ENCODE peak calls at places on chromosomes 3 and 15, in eight cellular contexts. V is AG08395; C is activated B cell treated with CpG ODN at 0.5 μM for 24 hours; Y is GM13976; R is Calu3; L is RPMI7951; D is naive thymus-derived CD4-positive, alpha-beta T cell; S is IMR-90. I is an unnamed sample.
A peak's percentile ranks its signal among the peaks of the same experiment; 100 is the strongest.

GRCh38 chr15:88243895-88244787 is 12.4 kb downstream of the NTRK3 start:
- DNase-seq in V (peak; percentile 48), C (no peak), Y (peak; percentile 55), R (peak; percentile 41), L (peak; percentile 56), D (no peak), S (peak; percentile 13), I (no peak)

GRCh38 chr3:141930801-141931200 is 54.4 kb downstream of the ATP1B3 start:
- DNase-seq in V (no peak), C (no peak), Y (peak; percentile 16), R (no peak), L (no peak), D (peak; percentile 18), S (no peak), I (no peak)

GRCh38 chr3:155149494-155149893 is 69.4 kb downstream of the MME start:
- DNase-seq in V (no peak), C (no peak), Y (no peak), R (no peak), L (no peak), D (no peak), S (no peak), I (no peak)

GRCh38 chr3:99712291-99712954 is 74.0 kb downstream of the COL8A1 start:
- DNase-seq in V (no peak), C (no peak), Y (no peak), R (no peak), L (no peak), D (no peak), S (no peak), I (no peak)

GRCh38 chr3:3800685-3801509 is 1.7 kb downstream of the LRRN1 start:
- DNase-seq in V (no peak), C (no peak), Y (peak; percentile 22), R (peak; percentile 22), L (no peak), D (no peak), S (no peak), I (no peak)

GRCh38 chr15:66842710-66843441 is 140.8 kb downstream of the SMAD6 start:
- DNase-seq in V (peak; percentile 74), C (no peak), Y (no peak), R (peak; percentile 55), L (peak; percentile 73), D (no peak), S (peak; percentile 59), I (no peak)

GRCh38 chr3:83632526-83632925 is 1326.3 kb upstream of the CADM2 start:
- DNase-seq in V (no peak), C (no peak), Y (no peak), R (no peak), L (no peak), D (no peak), S (no peak), I (no peak)

GRCh38 chr15:42364529-42364928 is 5.2 kb downstream of the CAPN3 start:
- DNase-seq in V (no peak), C (no peak), Y (no peak), R (no peak), L (no peak), D (no peak), S (no peak), I (no peak)

GRCh38 chr15:60720493-60721231 is 241.7 kb upstream of the ICE2 start:
- DNase-seq in V (no peak), C (no peak), Y (peak; percentile 23), R (peak; percentile 40), L (no peak), D (peak; percentile 68), S (no peak), I (peak; percentile 57)

GRCh38 chr3:123341871-123342630 is 106.8 kb downstream of the ADCY5 start:
- DNase-seq in V (no peak), C (no peak), Y (no peak), R (no peak), L (no peak), D (no peak), S (no peak), I (no peak)

GRCh38 chr15:26867199-26868007 is 541 bp downstream of the GABRA5 start:
- DNase-seq in V (peak; percentile 31), C (no peak), Y (no peak), R (no peak), L (no peak), D (no peak), S (no peak), I (no peak)

GRCh38 chr3:171187706-171188290 is 161.3 kb upstream of the SLC2A2 start:
- DNase-seq in V (peak; percentile 39), C (no peak), Y (peak; percentile 22), R (peak; percentile 54), L (peak; percentile 56), D (no peak), S (peak; percentile 48), I (no peak)

GRCh38 chr3:18758047-18758704 is 333.0 kb upstream of the SATB1 start:
- DNase-seq in V (no peak), C (no peak), Y (peak; percentile 8), R (peak; percentile 66), L (peak; percentile 7), D (no peak), S (no peak), I (no peak)

GRCh38 chr3:183301937-183302580 is 49.0 kb downstream of the B3GNT5 start:
- DNase-seq in V (no peak), C (no peak), Y (no peak), R (no peak), L (no peak), D (no peak), S (peak; percentile 16), I (no peak)

GRCh38 chr3:165624761-165625160 is 212.5 kb downstream of the BCHE start:
- DNase-seq in V (peak; percentile 2), C (no peak), Y (no peak), R (no peak), L (no peak), D (no peak), S (peak; percentile 50), I (no peak)

GRCh38 chr15:38054488-38054887 is 120.0 kb downstream of the TMCO5A start:
- DNase-seq in V (peak; percentile 54), C (no peak), Y (no peak), R (no peak), L (peak; percentile 71), D (no peak), S (peak; percentile 81), I (no peak)

GRCh38 chr3:126983653-126984390 is 907 bp downstream of the PLXNA1 start:
- DNase-seq in V (peak; percentile 31), C (no peak), Y (peak; percentile 69), R (peak; percentile 59), L (peak; percentile 36), D (peak; percentile 53), S (no peak), I (peak; percentile 28)

GRCh38 chr3:119240101-119240581 is 537 bp downstream of the B4GALT4 start:
- DNase-seq in V (no peak), C (no peak), Y (peak; percentile 26), R (peak; percentile 33), L (peak; percentile 26), D (no peak), S (no peak), I (peak; percentile 18)

GRCh38 chr3:174337227-174337626 is 521.9 kb upstream of the NAALADL2 start:
- DNase-seq in V (no peak), C (no peak), Y (no peak), R (no peak), L (no peak), D (no peak), S (no peak), I (no peak)

GRCh38 chr15:82093774-82094211 is 48.0 kb upstream of the MEX3B start:
- DNase-seq in V (no peak), C (no peak), Y (no peak), R (no peak), L (peak; percentile 95), D (no peak), S (peak; percentile 97), I (no peak)

GRCh38 chr15:93043621-93044300 is 45.2 kb downstream of the RGMA start:
- DNase-seq in V (no peak), C (no peak), Y (no peak), R (no peak), L (no peak), D (no peak), S (no peak), I (no peak)

GRCh38 chr15:39167114-39168058 is 413.5 kb upstream of the THBS1 start:
- DNase-seq in V (peak; percentile 22), C (no peak), Y (no peak), R (no peak), L (no peak), D (no peak), S (no peak), I (no peak)

GRCh38 chr3:71428841-71429609 is 154.5 kb downstream of the FOXP1 start:
- DNase-seq in V (peak; percentile 46), C (no peak), Y (no peak), R (peak; percentile 32), L (no peak), D (no peak), S (peak; percentile 56), I (no peak)

GRCh38 chr3:63521657-63522056 is 130.8 kb upstream of the SNTN start:
- DNase-seq in V (no peak), C (no peak), Y (no peak), R (no peak), L (peak; percentile 6), D (no peak), S (no peak), I (no peak)

GRCh38 chr15:82852906-82853635 is 43.6 kb downstream of the WHAMM start:
- DNase-seq in V (no peak), C (no peak), Y (no peak), R (no peak), L (no peak), D (no peak), S (no peak), I (no peak)

GRCh38 chr15:25793354-25794050 is 69.6 kb downstream of the ATP10A start:
- DNase-seq in V (no peak), C (no peak), Y (no peak), R (no peak), L (no peak), D (no peak), S (no peak), I (no peak)

GRCh38 chr3:116618138-116618537 is 91.4 kb upstream of the TUSC7 start:
- DNase-seq in V (no peak), C (no peak), Y (no peak), R (no peak), L (no peak), D (no peak), S (no peak), I (no peak)